ENCODE peak calls at places on chromosomes 13 and 19, in eight cellular contexts. Q, H, C, M, B, D, F and S are unnamed samples.

GRCh38 chr19:24054044-24054935 is 32.7 kb upstream of the ZNF254 start:
- DNase-seq in B (peak; percentile 99), M (peak; percentile 88), D (no peak), H (no peak), C (peak; percentile 68), F (no peak), Q (peak; percentile 99), S (peak; percentile 51)

GRCh38 chr13:71876648-71877279 is 9.8 kb upstream of the DACH1 start:
- DNase-seq in M (no peak), B (no peak), H (no peak), Q (no peak), D (no peak), F (no peak), C (no peak), S (no peak)

GRCh38 chr13:108483981-108484380 is 145.4 kb upstream of the MYO16 start:
- DNase-seq in F (no peak), B (no peak), C (peak; percentile 61), M (peak; percentile 3), Q (no peak), D (no peak), H (no peak), S (no peak)

GRCh38 chr13:45951724-45952123 is 100.2 kb upstream of the SIAH3 start:
- DNase-seq in Q (no peak), B (peak; percentile 27), M (no peak), F (no peak), C (peak; percentile 13), H (no peak), D (no peak), S (no peak)

GRCh38 chr13:81480634-81481033 is 1139.7 kb upstream of the SPRY2 start:
- DNase-seq in M (no peak), F (no peak), D (no peak), Q (peak; percentile 0), H (no peak), B (peak; percentile 38), C (peak; percentile 13), S (no peak)

GRCh38 chr19:3291644-3292043 is 67.2 kb downstream of the CELF5 start:
- DNase-seq in H (no peak), M (no peak), F (no peak), C (no peak), B (no peak), Q (no peak), D (no peak), S (no peak)

GRCh38 chr13:96053003-96053703 is at the start of gene UGGT2:
- DNase-seq in F (peak; percentile 94), Q (peak; percentile 90), C (peak; percentile 96), D (peak; percentile 76), H (peak; percentile 95), B (peak; percentile 94), M (peak; percentile 87), S (peak; percentile 95)

GRCh38 chr19:6108721-6109633 is 1.3 kb downstream of the RFX2 start:
- DNase-seq in M (peak; percentile 62), F (peak; percentile 52), C (peak; percentile 63), D (no peak), H (peak; percentile 64), B (peak; percentile 53), Q (peak; percentile 59), S (peak; percentile 70)

GRCh38 chr13:94664889-94665288 is 47.5 kb downstream of the SOX21 start:
- DNase-seq in M (no peak), C (no peak), F (no peak), D (no peak), B (no peak), H (no peak), Q (no peak), S (no peak)

GRCh38 chr19:35959040-35959967 is 23.1 kb downstream of the LRFN3 start:
- DNase-seq in F (peak; percentile 64), D (no peak), B (no peak), Q (no peak), C (no peak), H (no peak), M (no peak), S (no peak)

GRCh38 chr19:57769345-57770131 is at the start of gene ZNF586:
- DNase-seq in H (peak; percentile 90), Q (peak; percentile 88), B (peak; percentile 96), D (peak; percentile 83), M (peak; percentile 91), C (peak; percentile 95), F (peak; percentile 87), S (peak; percentile 86)

GRCh38 chr13:25345555-25345954 is 26.2 kb upstream of the ATP8A2 start:
- DNase-seq in F (no peak), H (no peak), M (no peak), D (no peak), B (peak; percentile 15), Q (no peak), C (no peak), S (no peak)

GRCh38 chr19:15358918-15359317 is 20.7 kb downstream of the AKAP8 start:
- DNase-seq in M (no peak), F (no peak), B (no peak), D (no peak), H (no peak), C (no peak), Q (no peak), S (no peak)

GRCh38 chr13:43694265-43694664 is 92.5 kb downstream of the ENOX1 start:
- DNase-seq in M (no peak), F (no peak), Q (no peak), B (no peak), D (no peak), H (no peak), C (no peak), S (no peak)

GRCh38 chr13:62767473-62767872 is 1351.8 kb upstream of the PCDH20 start:
- DNase-seq in B (no peak), H (no peak), Q (no peak), D (no peak), F (no peak), C (no peak), M (no peak), S (no peak)

GRCh38 chr13:60170414-60170813 is 6.7 kb upstream of the DIAPH3 start:
- DNase-seq in C (peak; percentile 14), H (no peak), Q (no peak), B (no peak), D (no peak), M (no peak), F (no peak), S (no peak)

GRCh38 chr19:55339225-55340143 is at the start of gene KMT5C:
- DNase-seq in H (peak; percentile 100), B (peak; percentile 100), Q (peak; percentile 100), M (peak; percentile 100), D (peak; percentile 100), F (peak; percentile 100), C (peak; percentile 100), S (peak; percentile 100)

GRCh38 chr13:95301135-95301946 is at the start of gene ABCC4:
- DNase-seq in C (peak; percentile 59), M (peak; percentile 59), F (peak; percentile 89), H (peak; percentile 73), D (peak; percentile 33), B (peak; percentile 68), Q (peak; percentile 72), S (peak; percentile 46)

DNA sequence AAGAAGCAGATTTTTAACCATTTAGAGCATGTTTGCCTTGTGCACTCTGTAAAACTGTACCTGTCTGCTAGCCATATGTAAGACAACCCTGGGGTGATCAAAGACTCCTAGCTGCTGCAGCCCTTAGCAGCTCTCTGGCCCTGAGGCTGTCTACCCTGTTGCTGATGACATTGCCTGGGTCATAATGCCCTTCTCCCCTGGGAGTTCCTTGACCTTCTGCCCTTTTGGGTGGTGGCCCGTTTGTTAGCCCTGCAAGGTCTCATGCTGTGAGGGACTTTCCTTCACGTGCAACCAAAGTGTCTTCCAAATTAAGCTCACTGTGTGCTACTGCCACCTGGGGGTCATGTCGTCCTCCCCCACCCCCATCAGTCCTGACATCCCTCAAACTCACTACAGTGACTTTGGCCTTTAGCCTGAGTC is 7.4 kb downstream of the GPC6 start:
- DNase-seq in B (no peak), C (peak; percentile 13), Q (no peak), D (no peak), F (no peak), M (no peak), H (no peak), S (no peak)
- TF ChIP-seq CTCF in B (no peak), C (peak; percentile 28), Q (no peak), D (peak; percentile 11), F (peak; percentile 23), M (no peak), H (no peak), S (no peak)

GRCh38 chr13:41401371-41401770 is 56.0 kb upstream of the RGCC start:
- DNase-seq in D (no peak), H (no peak), M (no peak), B (no peak), Q (no peak), C (no peak), F (no peak), S (no peak)
- TF ChIP-seq CTCF in D (no peak), H (no peak), M (no peak), B (no peak), Q (no peak), C (peak; percentile 11), F (no peak), S (no peak)

GRCh38 chr13:91817250-91817649 is 418.8 kb downstream of the GPC5 start:
- DNase-seq in F (no peak), D (no peak), Q (peak; percentile 3), H (no peak), C (peak; percentile 47), B (no peak), M (peak; percentile 9), S (no peak)
- TF ChIP-seq CTCF in F (no peak), D (no peak), Q (no peak), H (no peak), C (peak; percentile 46), B (no peak), M (peak; percentile 46), S (no peak)

GRCh38 chr13:41802684-41803554 is 158.0 kb downstream of the VWA8 start:
- DNase-seq in C (peak; percentile 74), H (no peak), B (peak; percentile 89), F (no peak), Q (peak; percentile 89), M (peak; percentile 84), D (no peak), S (no peak)
- TF ChIP-seq CTCF in C (no peak), H (no peak), B (no peak), F (no peak), Q (no peak), M (no peak), D (no peak), S (no peak)

GRCh38 chr19:20367811-20368294 is 197.7 kb downstream of the ZNF737 start:
- DNase-seq in Q (no peak), B (peak; percentile 19), F (no peak), D (no peak), M (no peak), H (no peak), C (no peak), S (no peak)
- TF ChIP-seq CTCF in Q (no peak), B (no peak), F (no peak), D (no peak), M (no peak), H (no peak), C (no peak), S (no peak)

GRCh38 chr19:41264581-41265375 is 606 bp downstream of the HNRNPUL1 start:
- DNase-seq in B (peak; percentile 35), D (no peak), C (peak; percentile 49), M (peak; percentile 8), Q (peak; percentile 42), H (peak; percentile 51), F (peak; percentile 64), S (peak; percentile 73)
- TF ChIP-seq CTCF in B (no peak), D (no peak), C (no peak), M (no peak), Q (no peak), H (no peak), F (no peak), S (no peak)

GRCh38 chr13:98580420-98580819 is 3.5 kb upstream of the STK24 start:
- DNase-seq in H (no peak), M (no peak), B (no peak), Q (no peak), C (no peak), D (no peak), F (no peak), S (no peak)
- TF ChIP-seq CTCF in H (no peak), M (no peak), B (no peak), Q (no peak), C (no peak), D (no peak), F (no peak), S (no peak)